ENCODE peak calls at places on chromosomes 2 and 18, in nine cellular contexts. One of them, this sample, is unnamed.

GRCh38 chr18:25727281-25727680 is 363.1 kb downstream of the SS18 start:
- DNase-seq in upper lobe of right lung: no peak
- DNase-seq in prostate gland: no peak
- DNase-seq in Caco-2: no peak
- DNase-seq in A549: no peak
- DNase-seq in body of pancreas: no peak
- DNase-seq in breast epithelium: no peak
- DNase-seq in upper lobe of left lung: no peak
- DNase-seq in neural progenitor cell: no peak
- DNase-seq in this sample: no peak

GRCh38 chr2:101036562-101036961 is 34.5 kb downstream of the RPL31 start:
- DNase-seq in upper lobe of right lung: no peak
- DNase-seq in prostate gland: no peak
- DNase-seq in Caco-2: peak; percentile 29
- DNase-seq in A549: no peak
- DNase-seq in body of pancreas: no peak
- DNase-seq in breast epithelium: no peak
- DNase-seq in upper lobe of left lung: no peak
- DNase-seq in neural progenitor cell: no peak
- DNase-seq in this sample: no peak

GRCh38 chr18:68724021-68724420 is 9.1 kb upstream of the TMX3 start:
- DNase-seq in upper lobe of right lung: no peak
- DNase-seq in prostate gland: no peak
- DNase-seq in Caco-2: no peak
- DNase-seq in A549: no peak
- DNase-seq in body of pancreas: no peak
- DNase-seq in breast epithelium: no peak
- DNase-seq in upper lobe of left lung: no peak
- DNase-seq in neural progenitor cell: no peak
- DNase-seq in this sample: no peak

GRCh38 chr2:206693399-206694137 is 24.6 kb downstream of the DYTN start:
- DNase-seq in upper lobe of right lung: no peak
- DNase-seq in prostate gland: peak; percentile 46
- DNase-seq in Caco-2: peak; percentile 62
- DNase-seq in A549: peak; percentile 40
- DNase-seq in body of pancreas: peak; percentile 19
- DNase-seq in breast epithelium: no peak
- DNase-seq in upper lobe of left lung: no peak
- DNase-seq in neural progenitor cell: peak; percentile 72
- DNase-seq in this sample: peak; percentile 13

GRCh38 chr18:46470714-46471113 is 186.3 kb downstream of the LOXHD1 start:
- DNase-seq in upper lobe of right lung: no peak
- DNase-seq in prostate gland: no peak
- DNase-seq in Caco-2: no peak
- DNase-seq in A549: no peak
- DNase-seq in body of pancreas: no peak
- DNase-seq in breast epithelium: no peak
- DNase-seq in upper lobe of left lung: no peak
- DNase-seq in neural progenitor cell: no peak
- DNase-seq in this sample: no peak

GRCh38 chr2:53633441-53633840 is 134.2 kb upstream of the CHAC2 start:
- DNase-seq in upper lobe of right lung: no peak
- DNase-seq in prostate gland: no peak
- DNase-seq in Caco-2: no peak
- DNase-seq in A549: no peak
- DNase-seq in body of pancreas: no peak
- DNase-seq in breast epithelium: no peak
- DNase-seq in upper lobe of left lung: no peak
- DNase-seq in neural progenitor cell: no peak
- DNase-seq in this sample: no peak

GRCh38 chr2:128347701-128348504 is 29.2 kb upstream of the HS6ST1 start:
- DNase-seq in upper lobe of right lung: no peak
- DNase-seq in prostate gland: peak; percentile 75
- DNase-seq in Caco-2: no peak
- DNase-seq in A549: no peak
- DNase-seq in body of pancreas: peak; percentile 77
- DNase-seq in breast epithelium: peak; percentile 73
- DNase-seq in upper lobe of left lung: no peak
- DNase-seq in neural progenitor cell: peak; percentile 27
- DNase-seq in this sample: peak; percentile 34

GRCh38 chr2:183244300-183244849 is 120.1 kb downstream of the NUP35 start:
- DNase-seq in upper lobe of right lung: no peak
- DNase-seq in prostate gland: no peak
- DNase-seq in Caco-2: no peak
- DNase-seq in A549: no peak
- DNase-seq in body of pancreas: no peak
- DNase-seq in breast epithelium: no peak
- DNase-seq in upper lobe of left lung: no peak
- DNase-seq in neural progenitor cell: peak; percentile 33
- DNase-seq in this sample: no peak

GRCh38 chr2:71492112-71492511 is 38.8 kb downstream of the DYSF start:
- DNase-seq in upper lobe of right lung: peak; percentile 47
- DNase-seq in prostate gland: no peak
- DNase-seq in Caco-2: no peak
- DNase-seq in A549: no peak
- DNase-seq in body of pancreas: peak; percentile 25
- DNase-seq in breast epithelium: no peak
- DNase-seq in upper lobe of left lung: no peak
- DNase-seq in neural progenitor cell: no peak
- DNase-seq in this sample: no peak

GRCh38 chr2:113894156-113894743 is 4.4 kb downstream of the ACTR3 start:
- DNase-seq in upper lobe of right lung: no peak
- DNase-seq in prostate gland: peak; percentile 35
- DNase-seq in Caco-2: no peak
- DNase-seq in A549: peak; percentile 23
- DNase-seq in body of pancreas: peak; percentile 19
- DNase-seq in breast epithelium: no peak
- DNase-seq in upper lobe of left lung: no peak
- DNase-seq in neural progenitor cell: no peak
- DNase-seq in this sample: no peak

GRCh38 chr2:235168174-235168979 is 216.6 kb downstream of the SH3BP4 start:
- DNase-seq in upper lobe of right lung: no peak
- DNase-seq in prostate gland: no peak
- DNase-seq in Caco-2: no peak
- DNase-seq in A549: no peak
- DNase-seq in body of pancreas: no peak
- DNase-seq in breast epithelium: no peak
- DNase-seq in upper lobe of left lung: no peak
- DNase-seq in neural progenitor cell: no peak
- DNase-seq in this sample: no peak

GRCh38 chr2:241157841-241158545 is 7.7 kb downstream of the PPP1R7 start:
- DNase-seq in upper lobe of right lung: no peak
- DNase-seq in prostate gland: no peak
- DNase-seq in Caco-2: no peak
- DNase-seq in A549: no peak
- DNase-seq in body of pancreas: no peak
- DNase-seq in breast epithelium: no peak
- DNase-seq in upper lobe of left lung: no peak
- DNase-seq in neural progenitor cell: no peak
- DNase-seq in this sample: no peak

GRCh38 chr18:12246849-12247808 is 7.0 kb upstream of the CIDEA start:
- DNase-seq in upper lobe of right lung: no peak
- DNase-seq in prostate gland: no peak
- DNase-seq in Caco-2: no peak
- DNase-seq in A549: peak; percentile 21
- DNase-seq in body of pancreas: no peak
- DNase-seq in breast epithelium: no peak
- DNase-seq in upper lobe of left lung: no peak
- DNase-seq in neural progenitor cell: peak; percentile 82
- DNase-seq in this sample: peak; percentile 31

GRCh38 chr2:223563462-223563861 is 38.7 kb downstream of the SCG2 start:
- DNase-seq in upper lobe of right lung: no peak
- DNase-seq in prostate gland: no peak
- DNase-seq in Caco-2: peak; percentile 36
- DNase-seq in A549: peak; percentile 82
- DNase-seq in body of pancreas: no peak
- DNase-seq in breast epithelium: no peak
- DNase-seq in upper lobe of left lung: no peak
- DNase-seq in neural progenitor cell: no peak
- DNase-seq in this sample: no peak

DNA sequence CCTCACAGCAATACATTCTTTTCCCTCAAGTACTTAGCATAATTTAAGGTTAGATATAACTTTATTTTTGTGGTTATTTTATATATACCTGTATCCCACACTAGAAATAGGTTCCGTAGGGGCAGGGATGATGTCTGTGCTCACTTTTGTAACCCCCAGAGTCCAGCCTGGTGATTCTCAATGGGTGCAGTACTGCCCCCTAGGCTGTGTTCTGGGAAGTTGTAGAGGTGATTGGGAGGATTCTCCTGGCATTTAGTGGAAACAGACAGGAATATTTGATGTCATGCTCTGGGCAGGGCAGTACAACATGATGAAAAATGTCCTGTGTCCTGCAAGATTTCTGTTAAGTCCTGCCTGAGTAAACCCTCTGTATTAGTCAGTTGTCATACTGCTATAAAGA is 333.3 kb downstream of the PLCL1 start:
- DNase-seq in upper lobe of right lung: no peak
- DNase-seq in prostate gland: no peak
- DNase-seq in Caco-2: no peak
- DNase-seq in A549: no peak
- DNase-seq in body of pancreas: no peak
- DNase-seq in breast epithelium: no peak
- DNase-seq in upper lobe of left lung: no peak
- DNase-seq in neural progenitor cell: peak; percentile 28
- DNase-seq in this sample: no peak
- TF ChIP-seq CTCF in upper lobe of right lung: no peak
- TF ChIP-seq CTCF in prostate gland: no peak
- TF ChIP-seq CTCF in Caco-2: no peak
- TF ChIP-seq CTCF in A549: no peak
- TF ChIP-seq CTCF in body of pancreas: no peak
- TF ChIP-seq CTCF in breast epithelium: no peak
- TF ChIP-seq CTCF in upper lobe of left lung: no peak
- TF ChIP-seq CTCF in neural progenitor cell: peak; percentile 57
- TF ChIP-seq CTCF in this sample: no peak

DNA sequence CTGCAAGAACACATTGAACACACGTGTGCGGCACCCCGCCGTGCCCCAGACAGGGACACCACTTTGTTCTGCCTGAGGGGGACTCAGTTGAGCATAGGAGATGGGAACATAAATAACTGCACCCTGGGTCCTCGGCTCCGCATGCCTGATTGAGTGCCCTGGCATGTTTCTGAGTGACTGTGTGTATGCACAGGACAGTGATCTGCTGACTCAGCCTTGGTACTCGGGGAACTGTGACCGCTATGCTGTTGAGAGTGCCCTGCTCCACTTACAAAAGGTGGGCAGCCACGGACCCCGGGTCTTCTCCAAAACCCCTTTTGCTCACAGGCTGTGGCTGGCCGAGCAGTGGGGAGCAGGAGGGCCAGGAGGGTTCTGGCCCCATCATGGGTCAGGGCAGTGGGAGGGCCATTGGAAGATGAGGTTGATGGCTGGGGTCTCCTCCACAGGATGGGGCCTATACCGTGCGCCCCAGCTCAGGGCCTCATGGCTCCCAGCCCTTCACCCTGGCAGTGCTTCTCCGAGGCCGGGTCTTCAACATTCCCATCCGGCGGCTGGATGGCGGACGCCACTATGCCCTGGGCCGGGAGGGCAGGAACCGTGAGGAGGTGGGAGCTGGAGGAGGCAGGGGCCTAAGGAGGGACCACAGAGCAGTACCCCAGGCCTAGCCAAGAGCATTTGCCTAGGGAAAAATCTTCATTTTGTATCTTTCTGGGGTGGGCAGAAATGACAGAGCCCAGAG is 16.9 kb downstream of the SH2D6 start:
- DNase-seq in upper lobe of right lung: peak; percentile 69
- DNase-seq in prostate gland: no peak
- DNase-seq in Caco-2: no peak
- DNase-seq in A549: no peak
- DNase-seq in body of pancreas: no peak
- DNase-seq in breast epithelium: no peak
- DNase-seq in upper lobe of left lung: no peak
- DNase-seq in neural progenitor cell: no peak
- DNase-seq in this sample: no peak
- H3K4me1 ChIP-seq in upper lobe of right lung: peaks cover 38% of the 10 kb centered on the region
- H3K4me1 ChIP-seq in prostate gland: peaks cover 4% of the 10 kb centered on the region
- H3K4me1 ChIP-seq in Caco-2: peaks cover 18% of the 10 kb centered on the region
- H3K4me1 ChIP-seq in A549: peaks cover 78% of the 10 kb centered on the region
- H3K4me1 ChIP-seq in body of pancreas: peaks cover 72% of the 10 kb centered on the region
- H3K4me1 ChIP-seq in breast epithelium: peaks cover 23% of the 10 kb centered on the region
- H3K4me1 ChIP-seq in upper lobe of left lung: peaks cover 55% of the 10 kb centered on the region
- H3K4me1 ChIP-seq in neural progenitor cell: peaks cover 25% of the 10 kb centered on the region
- H3K4me1 ChIP-seq in this sample: peaks cover 32% of the 10 kb centered on the region

GRCh38 chr2:157760949-157761348 is 115.2 kb downstream of the ACVR1 start:
- DNase-seq in upper lobe of right lung: no peak
- DNase-seq in prostate gland: no peak
- DNase-seq in Caco-2: no peak
- DNase-seq in A549: no peak
- DNase-seq in body of pancreas: no peak
- DNase-seq in breast epithelium: no peak
- DNase-seq in upper lobe of left lung: no peak
- DNase-seq in neural progenitor cell: no peak
- DNase-seq in this sample: no peak
- TF ChIP-seq CTCF in upper lobe of right lung: no peak
- TF ChIP-seq CTCF in prostate gland: no peak
- TF ChIP-seq CTCF in Caco-2: no peak
- TF ChIP-seq CTCF in A549: no peak
- TF ChIP-seq CTCF in body of pancreas: no peak
- TF ChIP-seq CTCF in breast epithelium: no peak
- TF ChIP-seq CTCF in upper lobe of left lung: no peak
- TF ChIP-seq CTCF in neural progenitor cell: peak; percentile 9
- TF ChIP-seq CTCF in this sample: no peak

GRCh38 chr2:141942006-141942789 is 188.6 kb downstream of the LRP1B start:
- DNase-seq in upper lobe of right lung: no peak
- DNase-seq in prostate gland: no peak
- DNase-seq in Caco-2: no peak
- DNase-seq in A549: no peak
- DNase-seq in body of pancreas: no peak
- DNase-seq in breast epithelium: no peak
- DNase-seq in upper lobe of left lung: no peak
- DNase-seq in neural progenitor cell: no peak
- DNase-seq in this sample: no peak
- H3K4me1 ChIP-seq in upper lobe of right lung: no peaks in the 10 kb centered on the region
- H3K4me1 ChIP-seq in prostate gland: no peaks in the 10 kb centered on the region
- H3K4me1 ChIP-seq in Caco-2: no peaks in the 10 kb centered on the region
- H3K4me1 ChIP-seq in A549: no peaks in the 10 kb centered on the region
- H3K4me1 ChIP-seq in body of pancreas: no peaks in the 10 kb centered on the region
- H3K4me1 ChIP-seq in breast epithelium: no peaks in the 10 kb centered on the region
- H3K4me1 ChIP-seq in upper lobe of left lung: no peaks in the 10 kb centered on the region
- H3K4me1 ChIP-seq in neural progenitor cell: no peaks in the 10 kb centered on the region
- H3K4me1 ChIP-seq in this sample: no peaks in the 10 kb centered on the region

GRCh38 chr2:55948176-55948921 is 24.8 kb upstream of the EFEMP1 start:
- DNase-seq in upper lobe of right lung: no peak
- DNase-seq in prostate gland: no peak
- DNase-seq in Caco-2: no peak
- DNase-seq in A549: no peak
- DNase-seq in body of pancreas: no peak
- DNase-seq in breast epithelium: no peak
- DNase-seq in upper lobe of left lung: no peak
- DNase-seq in neural progenitor cell: no peak
- DNase-seq in this sample: no peak
- TF ChIP-seq CTCF in upper lobe of right lung: no peak
- TF ChIP-seq CTCF in prostate gland: no peak
- TF ChIP-seq CTCF in Caco-2: no peak
- TF ChIP-seq CTCF in A549: no peak
- TF ChIP-seq CTCF in body of pancreas: no peak
- TF ChIP-seq CTCF in breast epithelium: no peak
- TF ChIP-seq CTCF in upper lobe of left lung: no peak
- TF ChIP-seq CTCF in neural progenitor cell: no peak
- TF ChIP-seq CTCF in this sample: no peak

DNA sequence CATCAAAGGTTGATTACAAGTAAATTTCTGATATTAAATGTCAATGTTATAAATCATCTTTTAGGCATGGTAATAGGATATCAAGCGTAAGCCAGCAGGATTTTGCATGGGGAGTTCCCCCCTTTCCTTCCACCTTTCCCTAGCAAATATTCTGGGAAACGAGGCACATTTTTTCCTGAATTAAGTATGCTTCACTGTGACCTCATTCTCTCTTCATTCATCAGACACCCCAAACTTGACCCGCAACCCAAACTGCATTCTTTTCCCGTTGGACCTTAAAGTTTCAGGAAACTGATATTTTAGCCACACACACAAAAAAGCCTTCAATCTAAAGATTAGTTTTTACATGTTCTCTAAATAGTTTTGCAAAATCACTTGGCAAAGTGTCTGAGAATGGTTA is 214.5 kb upstream of the CTAGE1 start:
- DNase-seq in upper lobe of right lung: no peak
- DNase-seq in prostate gland: no peak
- DNase-seq in Caco-2: no peak
- DNase-seq in A549: no peak
- DNase-seq in body of pancreas: no peak
- DNase-seq in breast epithelium: no peak
- DNase-seq in upper lobe of left lung: no peak
- DNase-seq in neural progenitor cell: no peak
- DNase-seq in this sample: no peak
- H3K4me1 ChIP-seq in upper lobe of right lung: no peaks in the 10 kb centered on the region
- H3K4me1 ChIP-seq in prostate gland: no peaks in the 10 kb centered on the region
- H3K4me1 ChIP-seq in Caco-2: no peaks in the 10 kb centered on the region
- H3K4me1 ChIP-seq in A549: peaks cover 8% of the 10 kb centered on the region
- H3K4me1 ChIP-seq in body of pancreas: no peaks in the 10 kb centered on the region
- H3K4me1 ChIP-seq in breast epithelium: no peaks in the 10 kb centered on the region
- H3K4me1 ChIP-seq in upper lobe of left lung: no peaks in the 10 kb centered on the region
- H3K4me1 ChIP-seq in neural progenitor cell: no peaks in the 10 kb centered on the region
- H3K4me1 ChIP-seq in this sample: no peaks in the 10 kb centered on the region

This sample was measured in CD8-positive, alpha-beta T cell.